ENCODE peak calls at places on chromosomes 5 and 9, in seven cellular contexts. W is WTC11, F is AG10803, O is EL, C is body of pancreas, H is pons, E is frontal cortex. G is an unnamed sample.
A peak's percentile ranks its signal among the peaks of the same experiment; 100 is the strongest.

GRCh38 chr9:83219154-83219923 is 156.4 kb upstream of the RASEF start:
- DNase-seq in W (peak; percentile 87), F (peak; percentile 83), O (peak; percentile 46), C (peak; percentile 91), H (peak; percentile 63), E (peak; percentile 46), G (peak; percentile 64)

GRCh38 chr9:136225748-136226679 is 19.6 kb downstream of the QSOX2 start:
- DNase-seq in W (peak; percentile 89), F (peak; percentile 38), O (peak; percentile 44), C (peak; percentile 73), H (no peak), E (no peak), G (peak; percentile 45)

GRCh38 chr5:73170522-73170921 is 2.5 kb upstream of the TMEM174 start:
- DNase-seq in W (peak; percentile 64), F (no peak), O (peak; percentile 31), C (peak; percentile 5), H (peak; percentile 17), E (no peak), G (peak; percentile 23)

GRCh38 chr9:125747765-125748510 is 765 bp downstream of the PBX3 start:
- DNase-seq in W (peak; percentile 40), F (peak; percentile 25), O (peak; percentile 43), C (peak; percentile 36), H (peak; percentile 15), E (peak; percentile 50), G (peak; percentile 31)

GRCh38 chr5:83400712-83401111 is 70.8 kb upstream of the VCAN start:
- DNase-seq in W (no peak), F (no peak), O (no peak), C (no peak), H (no peak), E (no peak), G (no peak)

GRCh38 chr5:5209510-5210286 is 69.6 kb downstream of the ADAMTS16 start:
- DNase-seq in W (no peak), F (no peak), O (no peak), C (no peak), H (no peak), E (no peak), G (no peak)

GRCh38 chr9:126646162-126646561 is 32.4 kb downstream of the LMX1B start:
- DNase-seq in W (no peak), F (no peak), O (no peak), C (no peak), H (no peak), E (no peak), G (no peak)

GRCh38 chr9:91197232-91198181 is 164.2 kb downstream of the AUH start:
- DNase-seq in W (no peak), F (peak; percentile 99), O (peak; percentile 94), C (peak; percentile 98), H (peak; percentile 85), E (no peak), G (peak; percentile 97)

GRCh38 chr5:31334061-31334700 is 140.7 kb downstream of the CDH6 start:
- DNase-seq in W (no peak), F (peak; percentile 72), O (no peak), C (no peak), H (no peak), E (no peak), G (no peak)

GRCh38 chr5:73028991-73029540 is 73.2 kb downstream of the FCHO2 start:
- DNase-seq in W (no peak), F (peak; percentile 48), O (peak; percentile 13), C (no peak), H (no peak), E (no peak), G (peak; percentile 58)

GRCh38 chr5:94175912-94176311 is 434.5 kb upstream of the POU5F2 start:
- DNase-seq in W (no peak), F (no peak), O (no peak), C (no peak), H (no peak), E (no peak), G (no peak)

GRCh38 chr9:134328841-134329575 is 2.8 kb downstream of the RXRA start:
- DNase-seq in W (no peak), F (peak; percentile 44), O (peak; percentile 24), C (peak; percentile 48), H (no peak), E (no peak), G (peak; percentile 42)

GRCh38 chr5:142621227-142621626 is 64.7 kb downstream of the FGF1 start:
- DNase-seq in W (no peak), F (peak; percentile 82), O (peak; percentile 93), C (no peak), H (no peak), E (no peak), G (peak; percentile 71)

GRCh38 chr5:110517396-110517795 is 209.1 kb downstream of the TMEM232 start:
- DNase-seq in W (no peak), F (no peak), O (no peak), C (no peak), H (no peak), E (no peak), G (no peak)

GRCh38 chr9:134314950-134315715 is 11.1 kb upstream of the RXRA start:
- DNase-seq in W (no peak), F (no peak), O (no peak), C (no peak), H (no peak), E (no peak), G (no peak)

GRCh38 chr9:22097712-22098111 is 88.6 kb upstream of the CDKN2B start:
- DNase-seq in W (no peak), F (peak; percentile 80), O (peak; percentile 86), C (no peak), H (no peak), E (no peak), G (peak; percentile 96)

GRCh38 chr5:68365894-68366293 is 150.3 kb downstream of the PIK3R1 start:
- DNase-seq in W (no peak), F (no peak), O (no peak), C (no peak), H (no peak), E (no peak), G (no peak)

GRCh38 chr9:133134419-133135190 is 13.6 kb upstream of the RALGDS start:
- DNase-seq in W (no peak), F (no peak), O (no peak), C (no peak), H (no peak), E (no peak), G (no peak)

GRCh38 chr9:89435315-89435823 is 62.5 kb downstream of the SEMA4D start:
- DNase-seq in W (peak; percentile 93), F (no peak), O (no peak), C (peak; percentile 73), H (peak; percentile 66), E (no peak), G (no peak)

GRCh38 chr5:75567710-75568109 is 43.5 kb upstream of the ANKDD1B start:
- DNase-seq in W (no peak), F (no peak), O (peak; percentile 62), C (no peak), H (no peak), E (no peak), G (peak; percentile 80)

GRCh38 chr5:3320317-3320865 is 275.2 kb upstream of the IRX1 start:
- DNase-seq in W (no peak), F (peak; percentile 16), O (no peak), C (no peak), H (no peak), E (no peak), G (no peak)

GRCh38 chr9:76463211-76463610 is 4.2 kb downstream of the GCNT1 start:
- DNase-seq in W (no peak), F (no peak), O (no peak), C (no peak), H (no peak), E (no peak), G (no peak)

GRCh38 chr9:20872340-20872977 is 159.0 kb downstream of the HACD4 start:
- DNase-seq in W (no peak), F (peak; percentile 88), O (peak; percentile 71), C (no peak), H (no peak), E (no peak), G (peak; percentile 93)

GRCh38 chr5:16805478-16805877 is 130.6 kb downstream of the MYO10 start:
- DNase-seq in W (no peak), F (peak; percentile 93), O (peak; percentile 31), C (no peak), H (no peak), E (no peak), G (peak; percentile 46)

GRCh38 chr5:99724732-99725131 is 795.9 kb upstream of the CHD1 start:
- DNase-seq in W (no peak), F (no peak), O (no peak), C (no peak), H (no peak), E (no peak), G (no peak)